ENCODE peak calls at places on chromosomes 5 and 9, in seven cellular contexts. G is GM10248; B is activated CD8-positive, alpha-beta T cell treated with anti-CD3 and anti-CD28 coated beads, Interleukin-2, amount 10 ng/mL, durations not matched to agents 7 days and 5 days; V is endothelial cell; J is activated naive CD4-positive, alpha-beta T cell; N is sciatic nerve; T is right lobe of liver. R is an unnamed sample.

GRCh38 chr9:120723547-120723946 is 9.3 kb upstream of the MEGF9 start:
- DNase-seq in G (no peak), B (no peak), V (no peak), J (no peak), N (no peak), T (no peak), R (no peak)

GRCh38 chr5:92562065-92562464 is 1019.0 kb downstream of the NR2F1-AS1 start:
- DNase-seq in G (no peak), B (no peak), V (no peak), J (no peak), N (no peak), T (no peak), R (no peak)

GRCh38 chr5:112372543-112372942 is 46.5 kb downstream of the EPB41L4A start:
- DNase-seq in G (no peak), B (no peak), V (no peak), J (no peak), N (no peak), T (no peak), R (no peak)

GRCh38 chr9:281753-282645 is 67.3 kb downstream of the DOCK8 start:
- DNase-seq in G (peak; percentile 20), B (no peak), V (no peak), J (no peak), N (no peak), T (no peak), R (no peak)

GRCh38 chr5:68243681-68244080 is 28.1 kb downstream of the PIK3R1 start:
- DNase-seq in G (no peak), B (no peak), V (no peak), J (no peak), N (no peak), T (no peak), R (no peak)

GRCh38 chr5:32909207-32909606 is 198.1 kb downstream of the NPR3 start:
- DNase-seq in G (no peak), B (no peak), V (no peak), J (no peak), N (no peak), T (no peak), R (no peak)

GRCh38 chr5:8844206-8844605 is 701.7 kb downstream of the SEMA5A start:
- DNase-seq in G (no peak), B (no peak), V (no peak), J (no peak), N (no peak), T (no peak), R (no peak)

GRCh38 chr5:30908356-30908755 is 285.1 kb upstream of the CDH6 start:
- DNase-seq in G (no peak), B (no peak), V (no peak), J (no peak), N (no peak), T (no peak), R (no peak)

GRCh38 chr5:140113699-140114263 is at the start of gene PURA:
- DNase-seq in G (peak; percentile 96), B (peak; percentile 97), V (peak; percentile 97), J (peak; percentile 83), N (peak; percentile 98), T (peak; percentile 97), R (peak; percentile 84)

GRCh38 chr5:5198111-5198510 is 58.0 kb downstream of the ADAMTS16 start:
- DNase-seq in G (no peak), B (no peak), V (no peak), J (no peak), N (no peak), T (no peak), R (no peak)

GRCh38 chr9:35042081-35042604 is 30.3 kb downstream of the VCP start:
- DNase-seq in G (no peak), B (no peak), V (no peak), J (no peak), N (no peak), T (no peak), R (no peak)

GRCh38 chr5:102540251-102540812 is 41.5 kb upstream of the SLCO6A1 start:
- DNase-seq in G (no peak), B (no peak), V (no peak), J (no peak), N (no peak), T (no peak), R (no peak)

GRCh38 chr9:15287309-15287708 is 19.7 kb downstream of the TTC39B start:
- DNase-seq in G (no peak), B (no peak), V (no peak), J (no peak), N (no peak), T (no peak), R (no peak)

GRCh38 chr5:172085738-172086137 is 79.3 kb upstream of the FBXW11 start:
- DNase-seq in G (no peak), B (no peak), V (no peak), J (no peak), N (peak; percentile 48), T (no peak), R (no peak)

GRCh38 chr9:128276574-128277270 is 646 bp downstream of the SWI5 start:
- DNase-seq in G (no peak), B (no peak), V (peak; percentile 31), J (no peak), N (peak; percentile 69), T (no peak), R (no peak)

R was measured in nucleus accumbens.